ENCODE peak calls at places on chromosomes 5 and 9, in four cellular contexts. W, L, V and K are unnamed samples.

GRCh38 chr5:159955056-159955624 is 38.9 kb downstream of the ADRA1B start:
- DNase-seq in W (no peak), L (no peak), V (no peak), K (no peak)

GRCh38 chr9:101270325-101270701 is 114.5 kb downstream of the BAAT start:
- DNase-seq in V (no peak), L (no peak), W (peak; percentile 27), K (no peak)

GRCh38 chr5:123496892-123497291 is 15.1 kb upstream of the CSNK1G3 start:
- DNase-seq in W (no peak), L (no peak), V (no peak), K (no peak)

GRCh38 chr9:134551657-134552348 is 89.8 kb upstream of the COL5A1 start:
- DNase-seq in V (peak; percentile 59), L (peak; percentile 72), W (no peak), K (peak; percentile 45)

GRCh38 chr9:92414566-92414965 is 9.7 kb downstream of the OMD start:
- DNase-seq in L (no peak), W (no peak), V (no peak), K (no peak)

GRCh38 chr5:76838481-76839261 is 11.1 kb upstream of the S100Z start:
- DNase-seq in W (no peak), V (no peak), L (no peak), K (no peak)

GRCh38 chr5:108655750-108656450 is 91.8 kb upstream of the FER start:
- DNase-seq in L (no peak), W (no peak), V (no peak), K (no peak)

GRCh38 chr5:163460562-163461176 is at the start of gene HMMR:
- DNase-seq in L (no peak), W (peak; percentile 48), V (peak; percentile 20), K (no peak)

GRCh38 chr5:165805756-165806155 is 2300.3 kb downstream of the MAT2B start:
- DNase-seq in L (no peak), V (no peak), W (peak; percentile 64), K (no peak)

GRCh38 chr5:107231191-107231590 is 439.5 kb downstream of the EFNA5 start:
- DNase-seq in W (no peak), V (no peak), L (no peak), K (no peak)

GRCh38 chr5:90644132-90644531 is 85.5 kb downstream of the ADGRV1 start:
- DNase-seq in V (no peak), L (no peak), W (no peak), K (no peak)

GRCh38 chr5:40616791-40617190 is 62.9 kb upstream of the PTGER4 start:
- DNase-seq in V (no peak), W (no peak), L (no peak), K (no peak)

GRCh38 chr5:157343842-157344790 is 78.2 kb downstream of the CYFIP2 start:
- DNase-seq in W (no peak), V (no peak), L (no peak), K (no peak)

DNA sequence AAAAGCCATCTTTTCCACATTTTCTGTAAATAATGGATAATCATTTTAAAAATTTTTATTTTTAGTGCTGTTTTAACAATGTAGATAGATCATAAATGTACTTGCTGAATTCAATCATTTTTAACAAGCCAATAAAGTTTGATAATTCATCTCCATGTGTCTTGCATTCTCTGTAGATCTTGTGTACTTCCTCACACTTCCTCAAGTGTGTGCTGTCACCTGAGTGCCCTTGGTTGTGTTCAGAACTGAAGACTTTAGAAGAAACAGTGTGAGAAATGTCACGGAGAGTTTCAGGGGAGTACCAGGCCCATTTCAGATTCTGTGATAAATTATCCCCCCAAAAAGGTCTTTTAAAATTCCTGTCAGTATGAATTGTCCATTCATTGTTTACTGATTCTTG is 146.0 kb downstream of the NTRK2 start:
- DNase-seq in V (no peak), W (no peak), L (no peak), K (no peak)
- TF ChIP-seq CTCF in V (no peak), W (peak; percentile 2), L (no peak), K (no peak)

GRCh38 chr9:136589766-136590740 is 44.2 kb upstream of the NOTCH1 start:
- DNase-seq in W (no peak), V (no peak), L (no peak), K (no peak)

GRCh38 chr9:136588663-136589464 is 43.0 kb upstream of the NOTCH1 start:
- DNase-seq in W (no peak), L (no peak), V (no peak), K (no peak)

GRCh38 chr9:136587145-136587943 is 41.5 kb upstream of the NOTCH1 start:
- DNase-seq in V (peak; percentile 63), W (peak; percentile 93), L (no peak), K (peak; percentile 84)

GRCh38 chr9:136586391-136586790 is 40.5 kb upstream of the NOTCH1 start:
- DNase-seq in W (no peak), L (no peak), V (no peak), K (no peak)

DNA sequence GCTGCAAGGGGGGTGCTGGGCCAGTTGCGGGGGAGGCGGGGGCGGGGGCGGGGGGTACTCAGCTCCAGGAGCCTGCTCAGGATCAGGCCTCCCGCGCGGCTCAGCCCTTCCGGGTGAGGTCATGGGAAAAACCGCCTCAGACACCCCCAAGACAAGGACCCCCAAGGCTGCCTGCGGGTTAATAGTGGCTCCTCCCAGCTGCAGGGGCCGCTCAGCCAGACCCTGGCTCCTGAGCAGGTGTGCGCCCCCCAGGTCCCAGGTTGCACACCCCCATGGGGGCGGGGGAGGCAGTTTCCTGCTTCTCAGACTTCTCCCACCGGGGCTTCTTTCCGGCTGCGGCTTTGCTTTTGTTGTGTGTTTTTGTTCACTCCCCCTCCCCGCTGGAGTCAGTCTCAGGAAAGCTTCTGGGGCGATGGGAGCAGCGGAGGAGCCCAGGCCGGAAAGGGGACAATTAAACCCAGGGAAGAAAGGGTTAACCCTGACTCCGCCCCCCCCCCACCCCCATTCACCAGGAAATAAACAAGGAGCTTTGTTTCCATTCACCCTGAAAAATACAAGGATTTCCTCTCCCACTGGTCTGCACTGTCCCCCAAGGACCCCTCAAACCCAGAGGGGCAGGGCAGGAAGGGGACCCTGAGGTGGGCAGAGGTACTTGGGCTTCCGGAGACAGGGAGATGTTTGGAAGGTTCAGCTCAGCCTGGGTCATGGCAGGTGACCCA is 42.3 kb upstream of the NOTCH1 start:
- DNase-seq in L (no peak), W (peak; percentile 99), V (no peak), K (no peak)
- H3K4me1 ChIP-seq in L (no peaks in the 10 kb centered on the region), W (peaks cover 21% of the 10 kb centered on the region), V (peaks cover 5% of the 10 kb centered on the region), K (peaks cover 57% of the 10 kb centered on the region)

DNA sequence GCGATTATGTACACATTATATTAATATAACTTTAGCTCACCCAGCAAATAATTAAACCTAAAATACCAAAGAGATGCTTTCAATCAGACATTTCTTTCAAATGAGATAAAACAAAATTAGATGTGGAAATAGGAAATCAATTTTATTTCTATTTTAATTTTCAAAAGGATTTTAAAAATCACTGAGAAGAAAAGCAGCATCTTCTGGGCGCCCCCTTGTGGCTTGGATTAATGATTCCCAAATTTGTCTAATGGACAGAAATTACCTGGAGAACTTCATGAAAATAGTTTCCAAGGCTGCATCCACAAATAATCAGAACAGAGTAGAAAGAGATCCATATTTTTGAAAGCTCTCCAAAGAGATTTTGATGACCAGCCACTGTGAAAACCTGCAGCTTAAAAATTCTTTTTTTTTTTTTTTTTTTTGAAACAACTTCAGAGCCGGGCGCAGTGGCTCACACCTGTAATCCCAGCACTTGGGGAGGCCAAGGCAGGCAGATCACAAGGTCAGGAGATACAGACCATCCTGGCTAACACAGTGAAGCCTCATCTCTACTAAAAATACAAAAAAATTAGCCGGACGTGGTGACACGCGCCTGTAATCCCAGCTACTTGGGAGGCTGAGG is 50.9 kb upstream of the CEMIP2 start:
- DNase-seq in V (peak; percentile 22), L (no peak), W (peak; percentile 59), K (no peak)
- TF ChIP-seq CTCF in V (peak; percentile 56), L (peak; percentile 82), W (peak; percentile 61), K (peak; percentile 76)

DNA sequence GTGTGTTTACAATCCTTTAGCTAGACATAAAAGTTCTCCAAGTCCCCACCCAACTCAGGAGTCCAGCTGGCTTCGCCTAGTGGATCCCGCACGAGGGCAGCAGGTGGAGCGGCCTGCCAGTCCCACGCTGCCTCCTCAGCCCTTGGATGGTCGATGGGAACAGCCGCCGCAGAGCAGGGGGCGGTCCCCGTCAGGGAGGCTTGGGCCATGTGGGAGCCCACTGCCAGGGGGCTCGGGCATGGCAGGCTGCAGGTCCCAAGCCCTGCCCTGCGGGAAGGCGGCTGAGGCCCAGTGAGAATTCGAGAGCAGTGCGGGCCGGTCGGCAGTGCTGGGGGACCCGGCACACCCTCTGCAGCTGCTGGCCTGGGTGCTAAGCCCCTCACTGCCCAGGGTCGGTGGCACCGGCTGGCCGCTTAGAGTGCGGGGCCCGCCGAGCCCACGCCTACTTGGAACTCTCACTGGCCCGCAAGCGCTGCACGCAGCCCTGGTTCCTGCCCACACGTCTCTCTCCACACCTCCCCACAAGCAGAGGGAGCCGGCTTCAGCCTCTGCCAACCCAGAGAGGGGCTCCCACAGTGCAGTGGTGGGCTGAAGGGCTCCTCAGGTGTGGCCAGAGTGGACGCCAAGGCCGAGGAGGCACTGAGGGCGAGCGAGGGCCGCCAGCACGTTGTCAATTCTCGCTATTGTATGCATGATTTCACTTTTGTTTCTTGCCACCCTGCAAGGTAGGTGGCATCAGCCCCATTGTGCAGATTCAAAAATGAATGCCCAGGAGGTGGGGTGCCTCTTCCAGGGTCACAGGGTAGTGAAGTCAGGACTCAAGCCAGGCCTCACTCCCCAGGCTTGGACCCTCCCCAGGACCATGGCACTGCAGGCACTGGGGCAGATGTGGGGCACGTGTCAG is 48.5 kb downstream of the COL15A1 start:
- DNase-seq in W (no peak), L (peak; percentile 54), V (no peak), K (no peak)
- H3K4me1 ChIP-seq in W (no peaks in the 10 kb centered on the region), L (no peaks in the 10 kb centered on the region), V (peaks cover 72% of the 10 kb centered on the region), K (peaks cover 24% of the 10 kb centered on the region)

GRCh38 chr9:107487521-107488399 is 1.8 kb downstream of the KLF4 start:
- DNase-seq in L (peak; percentile 73), W (peak; percentile 87), V (peak; percentile 54), K (peak; percentile 80)
- TF ChIP-seq CTCF in L (peak; percentile 68), W (peak; percentile 76), V (peak; percentile 44), K (peak; percentile 61)